ENCODE peak calls at places on chromosomes 16 and 17, in nine cellular contexts. One of them, this sample, is unnamed.

GRCh38 chr17:68446626-68447041 is 10.7 kb downstream of the WIPI1 start:
- DNase-seq in prostate gland: no peak
- DNase-seq in fibroblast of mammary gland: no peak
- DNase-seq in tibial artery: no peak
- DNase-seq in neural progenitor cell: no peak
- DNase-seq in PC-9: no peak
- DNase-seq in stomach: no peak
- DNase-seq in IMR-90: no peak
- DNase-seq in fibroblast of pulmonary artery: no peak
- DNase-seq in this sample: no peak

GRCh38 chr16:1333149-1333812 is at the start of gene BAIAP3:
- DNase-seq in fibroblast of pulmonary artery: peak
- DNase-seq in PC-9: peak
- DNase-seq in neural progenitor cell: peak
- DNase-seq in tibial artery: no peak
- DNase-seq in prostate gland: peak
- DNase-seq in IMR-90: no peak
- DNase-seq in fibroblast of mammary gland: no peak
- DNase-seq in stomach: peak
- DNase-seq in this sample: peak

GRCh38 chr17:80476877-80477646 is 655 bp upstream of the NPTX1 start:
- DNase-seq in IMR-90: no peak
- DNase-seq in tibial artery: no peak
- DNase-seq in prostate gland: no peak
- DNase-seq in stomach: no peak
- DNase-seq in PC-9: peak
- DNase-seq in fibroblast of pulmonary artery: no peak
- DNase-seq in neural progenitor cell: peak
- DNase-seq in fibroblast of mammary gland: no peak
- DNase-seq in this sample: no peak

GRCh38 chr16:56743840-56744239 is 13.9 kb downstream of the NUP93 start:
- DNase-seq in PC-9: no peak
- DNase-seq in prostate gland: no peak
- DNase-seq in tibial artery: no peak
- DNase-seq in fibroblast of mammary gland: peak
- DNase-seq in stomach: no peak
- DNase-seq in neural progenitor cell: no peak
- DNase-seq in fibroblast of pulmonary artery: peak
- DNase-seq in IMR-90: peak
- DNase-seq in this sample: peak

GRCh38 chr16:1096164-1097082 is at the start of gene C1QTNF8:
- DNase-seq in PC-9: no peak
- DNase-seq in fibroblast of pulmonary artery: no peak
- DNase-seq in prostate gland: no peak
- DNase-seq in tibial artery: peak
- DNase-seq in neural progenitor cell: no peak
- DNase-seq in stomach: no peak
- DNase-seq in fibroblast of mammary gland: no peak
- DNase-seq in IMR-90: no peak
- DNase-seq in this sample: no peak

GRCh38 chr17:61543786-61544415 is 47.1 kb downstream of the NACA2 start:
- DNase-seq in PC-9: no peak
- DNase-seq in neural progenitor cell: no peak
- DNase-seq in fibroblast of pulmonary artery: no peak
- DNase-seq in stomach: no peak
- DNase-seq in IMR-90: no peak
- DNase-seq in fibroblast of mammary gland: no peak
- DNase-seq in prostate gland: no peak
- DNase-seq in tibial artery: no peak
- DNase-seq in this sample: no peak

GRCh38 chr16:63617047-63617989 is 1504.5 kb downstream of the CDH11 start:
- DNase-seq in prostate gland: peak
- DNase-seq in fibroblast of mammary gland: no peak
- DNase-seq in tibial artery: no peak
- DNase-seq in PC-9: no peak
- DNase-seq in IMR-90: no peak
- DNase-seq in fibroblast of pulmonary artery: peak
- DNase-seq in neural progenitor cell: no peak
- DNase-seq in stomach: no peak
- DNase-seq in this sample: no peak

GRCh38 chr16:1781758-1782407 is 488 bp downstream of the SPSB3 start:
- DNase-seq in prostate gland: no peak
- DNase-seq in IMR-90: peak
- DNase-seq in stomach: no peak
- DNase-seq in fibroblast of mammary gland: no peak
- DNase-seq in fibroblast of pulmonary artery: no peak
- DNase-seq in PC-9: peak
- DNase-seq in tibial artery: no peak
- DNase-seq in neural progenitor cell: peak
- DNase-seq in this sample: peak

GRCh38 chr16:69859105-69859969 is 91.8 kb upstream of the CLEC18A start:
- DNase-seq in fibroblast of mammary gland: no peak
- DNase-seq in stomach: peak
- DNase-seq in neural progenitor cell: peak
- DNase-seq in PC-9: no peak
- DNase-seq in IMR-90: no peak
- DNase-seq in prostate gland: no peak
- DNase-seq in fibroblast of pulmonary artery: no peak
- DNase-seq in tibial artery: no peak
- DNase-seq in this sample: peak

GRCh38 chr17:77323413-77324171 is 182.8 kb downstream of the SEC14L1 start:
- DNase-seq in prostate gland: no peak
- DNase-seq in fibroblast of pulmonary artery: peak
- DNase-seq in stomach: peak
- DNase-seq in IMR-90: peak
- DNase-seq in PC-9: peak
- DNase-seq in tibial artery: no peak
- DNase-seq in neural progenitor cell: no peak
- DNase-seq in fibroblast of mammary gland: peak
- DNase-seq in this sample: peak

GRCh38 chr17:48748728-48749566 is 20.4 kb upstream of the HOXB13 start:
- DNase-seq in tibial artery: no peak
- DNase-seq in fibroblast of mammary gland: no peak
- DNase-seq in IMR-90: no peak
- DNase-seq in fibroblast of pulmonary artery: no peak
- DNase-seq in PC-9: no peak
- DNase-seq in neural progenitor cell: no peak
- DNase-seq in stomach: no peak
- DNase-seq in prostate gland: no peak
- DNase-seq in this sample: no peak

GRCh38 chr17:49916854-49917515 is 52.0 kb upstream of the DLX4 start:
- DNase-seq in stomach: no peak
- DNase-seq in neural progenitor cell: no peak
- DNase-seq in fibroblast of mammary gland: no peak
- DNase-seq in prostate gland: no peak
- DNase-seq in tibial artery: no peak
- DNase-seq in PC-9: no peak
- DNase-seq in fibroblast of pulmonary artery: no peak
- DNase-seq in IMR-90: no peak
- DNase-seq in this sample: no peak

GRCh38 chr17:4407851-4408250 is 25.9 kb upstream of the SPNS3 start:
- DNase-seq in tibial artery: no peak
- DNase-seq in fibroblast of mammary gland: peak
- DNase-seq in prostate gland: peak
- DNase-seq in fibroblast of pulmonary artery: peak
- DNase-seq in stomach: peak
- DNase-seq in neural progenitor cell: no peak
- DNase-seq in PC-9: peak
- DNase-seq in IMR-90: no peak
- DNase-seq in this sample: no peak

GRCh38 chr17:4417129-4417667 is 16.5 kb upstream of the SPNS3 start:
- DNase-seq in fibroblast of mammary gland: no peak
- DNase-seq in neural progenitor cell: no peak
- DNase-seq in prostate gland: no peak
- DNase-seq in IMR-90: no peak
- DNase-seq in stomach: no peak
- DNase-seq in PC-9: no peak
- DNase-seq in tibial artery: no peak
- DNase-seq in fibroblast of pulmonary artery: no peak
- DNase-seq in this sample: no peak

GRCh38 chr17:4411201-4411600 is 22.5 kb upstream of the SPNS3 start:
- DNase-seq in prostate gland: no peak
- DNase-seq in PC-9: no peak
- DNase-seq in fibroblast of pulmonary artery: no peak
- DNase-seq in IMR-90: no peak
- DNase-seq in neural progenitor cell: no peak
- DNase-seq in fibroblast of mammary gland: no peak
- DNase-seq in tibial artery: no peak
- DNase-seq in stomach: no peak
- DNase-seq in this sample: no peak

GRCh38 chr17:4409659-4410058 is 24.1 kb upstream of the SPNS3 start:
- DNase-seq in PC-9: no peak
- DNase-seq in IMR-90: peak
- DNase-seq in neural progenitor cell: no peak
- DNase-seq in fibroblast of pulmonary artery: no peak
- DNase-seq in prostate gland: no peak
- DNase-seq in fibroblast of mammary gland: peak
- DNase-seq in stomach: no peak
- DNase-seq in tibial artery: no peak
- DNase-seq in this sample: peak

DNA sequence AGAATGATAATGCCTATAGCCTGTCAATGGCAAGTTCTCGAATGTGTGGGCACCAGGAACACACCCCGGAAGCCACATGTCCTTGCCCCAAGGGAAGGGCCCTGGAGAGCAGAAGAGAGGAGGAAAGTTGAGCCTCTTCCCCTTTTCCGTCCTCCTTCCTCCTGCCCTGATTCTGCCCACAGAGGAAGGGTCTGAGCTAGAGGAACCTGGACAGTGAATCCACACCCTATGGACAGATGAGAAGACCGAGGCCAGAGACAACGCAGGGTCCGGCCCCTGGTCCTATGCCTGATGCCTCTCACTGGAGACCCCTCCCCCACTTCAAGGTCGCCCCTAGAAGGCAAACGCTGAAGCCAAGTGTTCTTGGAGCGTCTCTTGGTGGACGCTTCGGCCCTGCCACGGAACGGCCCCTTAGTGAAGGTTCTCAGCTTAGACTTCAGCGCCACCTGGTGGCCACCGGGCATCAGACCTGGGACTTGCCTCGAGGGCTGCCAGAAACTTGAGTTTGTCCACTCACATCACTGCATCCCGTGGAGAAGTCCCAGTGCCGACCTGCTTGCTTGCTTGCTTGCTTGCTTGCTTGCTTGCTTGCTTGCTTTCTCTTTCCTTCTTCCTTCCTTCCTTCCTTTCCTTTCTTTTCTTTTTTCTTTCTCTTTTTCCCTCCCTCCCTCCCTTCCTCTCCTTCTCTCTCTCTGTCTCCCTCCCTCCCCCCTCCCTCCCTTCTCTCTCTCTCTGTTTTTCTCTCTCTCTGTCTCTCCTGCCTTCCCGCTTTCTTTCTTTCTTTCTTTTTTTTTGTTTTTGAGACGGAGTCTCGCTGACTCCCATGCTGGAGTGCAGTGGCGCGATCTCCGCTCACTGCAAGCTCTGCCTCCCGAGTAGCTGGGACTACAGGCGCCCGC is 20.6 kb upstream of the SPNS3 start:
- DNase-seq in stomach: peak
- DNase-seq in IMR-90: peak
- DNase-seq in prostate gland: peak
- DNase-seq in fibroblast of mammary gland: peak
- DNase-seq in PC-9: peak
- DNase-seq in neural progenitor cell: peak
- DNase-seq in tibial artery: peak
- DNase-seq in fibroblast of pulmonary artery: peak
- DNase-seq in this sample: peak
- H3K4me3 ChIP-seq in stomach: no peak
- H3K4me3 ChIP-seq in IMR-90: no peak
- H3K4me3 ChIP-seq in prostate gland: no peak
- H3K4me3 ChIP-seq in fibroblast of mammary gland: no peak
- H3K4me3 ChIP-seq in PC-9: no peak
- H3K4me3 ChIP-seq in neural progenitor cell: no peak
- H3K4me3 ChIP-seq in tibial artery: no peak
- H3K4me3 ChIP-seq in fibroblast of pulmonary artery: no peak
- H3K4me3 ChIP-seq in this sample: no peak

DNA sequence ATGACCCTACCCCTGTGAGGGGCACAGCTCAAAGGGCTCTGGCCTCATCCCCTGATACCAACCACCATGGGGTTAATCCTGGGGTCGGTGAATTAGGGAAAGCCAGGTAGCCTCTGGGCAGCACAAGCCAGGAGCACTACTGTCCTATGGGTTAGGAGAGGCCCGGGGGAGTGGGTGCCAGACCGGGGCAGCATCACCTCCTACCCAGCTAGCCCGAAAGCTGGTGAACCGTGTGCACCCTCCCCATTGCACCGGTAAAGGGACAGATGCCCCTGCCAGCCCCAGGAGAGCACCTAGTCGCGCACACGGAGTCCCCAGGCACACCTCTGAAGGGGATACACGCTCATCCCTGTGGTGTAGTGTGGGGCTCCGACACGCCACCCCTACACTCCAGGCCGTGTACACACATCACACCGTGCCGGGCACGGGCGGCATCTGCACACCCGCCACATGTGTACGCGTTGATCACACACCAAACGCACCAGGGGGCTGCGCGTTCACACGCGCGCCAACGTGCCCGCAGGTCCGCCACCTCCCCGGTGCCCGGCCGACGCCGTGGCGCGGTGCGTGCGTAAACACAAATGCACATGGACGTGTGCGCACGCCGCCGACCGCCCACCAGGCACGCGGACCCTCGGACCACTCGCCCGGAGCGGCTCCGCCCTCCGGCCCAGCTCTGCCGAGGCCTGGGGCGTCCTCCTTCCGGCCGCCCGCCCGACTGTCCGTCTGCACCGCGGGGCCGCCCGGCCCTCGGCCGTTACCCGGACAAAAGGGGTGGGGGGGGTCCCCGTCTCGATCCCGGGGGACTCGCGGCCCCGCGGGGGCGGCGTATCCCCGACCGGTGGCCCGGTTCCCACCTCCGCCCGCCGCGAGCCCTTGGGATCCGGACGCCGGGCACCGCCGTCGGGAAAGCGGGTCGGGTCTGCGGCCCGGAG is 785 bp downstream of the UBALD1 start:
- DNase-seq in fibroblast of pulmonary artery: peak
- DNase-seq in IMR-90: peak
- DNase-seq in tibial artery: no peak
- DNase-seq in fibroblast of mammary gland: peak
- DNase-seq in prostate gland: no peak
- DNase-seq in neural progenitor cell: peak
- DNase-seq in stomach: no peak
- DNase-seq in PC-9: no peak
- DNase-seq in this sample: peak
- TF ChIP-seq CTCF in fibroblast of pulmonary artery: no peak
- TF ChIP-seq CTCF in IMR-90: no peak
- TF ChIP-seq CTCF in tibial artery: no peak
- TF ChIP-seq CTCF in fibroblast of mammary gland: no peak
- TF ChIP-seq CTCF in prostate gland: no peak
- TF ChIP-seq CTCF in neural progenitor cell: no peak
- TF ChIP-seq CTCF in stomach: no peak
- TF ChIP-seq CTCF in PC-9: no peak
- TF ChIP-seq CTCF in this sample: no peak

GRCh38 chr17:46925185-46925858 is 2.4 kb downstream of the GOSR2 start:
- DNase-seq in IMR-90: no peak
- DNase-seq in fibroblast of pulmonary artery: no peak
- DNase-seq in PC-9: no peak
- DNase-seq in tibial artery: no peak
- DNase-seq in neural progenitor cell: no peak
- DNase-seq in prostate gland: no peak
- DNase-seq in fibroblast of mammary gland: no peak
- DNase-seq in stomach: no peak
- DNase-seq in this sample: peak
- H3K4me3 ChIP-seq in IMR-90: no peak
- H3K4me3 ChIP-seq in fibroblast of pulmonary artery: no peak
- H3K4me3 ChIP-seq in PC-9: no peak
- H3K4me3 ChIP-seq in tibial artery: no peak
- H3K4me3 ChIP-seq in neural progenitor cell: no peak
- H3K4me3 ChIP-seq in prostate gland: no peak
- H3K4me3 ChIP-seq in fibroblast of mammary gland: no peak
- H3K4me3 ChIP-seq in stomach: no peak
- H3K4me3 ChIP-seq in this sample: no peak

GRCh38 chr16:48029768-48030167 is 126.0 kb downstream of the ABCC12 start:
- DNase-seq in fibroblast of pulmonary artery: no peak
- DNase-seq in neural progenitor cell: no peak
- DNase-seq in IMR-90: no peak
- DNase-seq in prostate gland: no peak
- DNase-seq in fibroblast of mammary gland: no peak
- DNase-seq in tibial artery: no peak
- DNase-seq in stomach: no peak
- DNase-seq in PC-9: no peak
- DNase-seq in this sample: no peak
- TF ChIP-seq CTCF in fibroblast of pulmonary artery: no peak
- TF ChIP-seq CTCF in neural progenitor cell: no peak
- TF ChIP-seq CTCF in IMR-90: peak
- TF ChIP-seq CTCF in prostate gland: no peak
- TF ChIP-seq CTCF in fibroblast of mammary gland: peak
- TF ChIP-seq CTCF in tibial artery: no peak
- TF ChIP-seq CTCF in stomach: no peak
- TF ChIP-seq CTCF in PC-9: no peak
- TF ChIP-seq CTCF in this sample: peak

This sample was measured in fibroblast of villous mesenchyme.